ENCODE peak calls at places on chromosomes 12 and 14, in six cellular contexts. Z, F, Y, N, K and B are unnamed samples.

GRCh38 chr14:52937306-52937705 is 13.5 kb downstream of the FERMT2 start:
- ATAC-seq in Z (no peak), F (peak), N (no peak), K (no peak), Y (peak), B (no peak)

GRCh38 chr12:94571556-94571955 is 78.8 kb downstream of the TMCC3 start:
- ATAC-seq in Z (peak), F (no peak), Y (no peak), N (no peak), K (no peak), B (no peak)

GRCh38 chr12:88401153-88401552 is 179.1 kb downstream of the KITLG start:
- ATAC-seq in Y (peak), K (no peak), Z (no peak), F (no peak), N (no peak), B (no peak)

GRCh38 chr12:4037747-4038312 is 164.6 kb upstream of the PARP11 start:
- ATAC-seq in F (no peak), Y (no peak), K (no peak), N (peak), Z (peak), B (no peak)

GRCh38 chr14:100788517-100789365 is 37.2 kb upstream of the MEG3 start:
- ATAC-seq in F (no peak), N (no peak), Z (peak), K (peak), Y (no peak), B (no peak)

GRCh38 chr12:44285321-44285720 is 449.4 kb downstream of the TMEM117 start:
- ATAC-seq in F (no peak), Y (no peak), Z (no peak), K (no peak), N (no peak), B (no peak)

GRCh38 chr12:581321-581720 is 81.9 kb downstream of the NINJ2 start:
- ATAC-seq in Z (no peak), F (no peak), K (no peak), Y (no peak), N (no peak), B (no peak)

GRCh38 chr14:59360923-59361794 is 104.0 kb downstream of the GPR135 start:
- ATAC-seq in F (peak), N (peak), Z (peak), K (peak), Y (no peak), B (peak)

DNA sequence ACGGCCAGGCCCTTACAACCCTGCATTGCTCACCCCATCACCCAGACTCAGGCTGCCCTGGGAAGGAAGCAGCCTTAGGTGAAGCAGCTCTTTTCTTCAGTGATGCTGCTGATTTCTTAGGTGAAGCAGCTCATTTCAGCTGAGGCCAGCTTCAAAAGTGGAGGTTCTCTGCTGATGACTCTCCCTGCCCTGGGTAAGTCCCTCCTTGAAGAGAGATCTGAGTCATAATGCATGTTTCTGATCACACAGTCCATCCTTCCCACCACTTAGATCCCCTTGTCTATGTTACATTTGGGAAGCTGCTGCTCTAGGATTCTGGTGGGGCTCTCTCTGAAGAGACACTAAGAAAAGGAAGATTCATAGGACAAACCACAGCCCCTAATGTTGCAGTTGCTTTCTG is 17.2 kb upstream of the ZNF140 start:
- ATAC-seq in Z (no peak), K (no peak), Y (no peak), N (no peak), F (no peak), B (no peak)
- TF ChIP-seq EP300 in Z (no peak), K (no peak), Y (no peak), N (no peak), F (no peak), B (no peak)

GRCh38 chr14:69861170-69861569 is 18.0 kb upstream of the SMOC1 start:
- ATAC-seq in N (no peak), Y (no peak), F (no peak), K (no peak), Z (no peak), B (no peak)

GRCh38 chr14:69859591-69859990 is 19.6 kb upstream of the SMOC1 start:
- ATAC-seq in Y (no peak), K (no peak), Z (no peak), N (no peak), F (no peak), B (no peak)

GRCh38 chr14:69860221-69860620 is 19.0 kb upstream of the SMOC1 start:
- ATAC-seq in K (no peak), F (no peak), N (no peak), Z (peak), Y (no peak), B (no peak)

GRCh38 chr14:69865701-69866365 is 13.4 kb upstream of the SMOC1 start:
- ATAC-seq in N (no peak), K (no peak), Y (no peak), Z (no peak), F (no peak), B (no peak)

GRCh38 chr14:69863083-69863482 is 16.1 kb upstream of the SMOC1 start:
- ATAC-seq in K (no peak), Y (no peak), Z (peak), F (no peak), N (no peak), B (no peak)
- TF ChIP-seq EP300 in K (no peak), Y (no peak), Z (no peak), F (no peak), N (no peak), B (no peak)

GRCh38 chr12:47820631-47821345 is 1.1 kb upstream of the HDAC7 start:
- ATAC-seq in K (peak), N (peak), F (peak), Z (peak), Y (no peak), B (peak)
- TF ChIP-seq EP300 in K (no peak), N (no peak), F (no peak), Z (no peak), Y (no peak), B (no peak)

GRCh38 chr12:66060361-66060907 is 70.1 kb downstream of the LLPH start:
- ATAC-seq in F (no peak), Z (no peak), Y (no peak), K (no peak), N (no peak), B (no peak)

GRCh38 chr12:66061076-66061475 is 69.5 kb downstream of the LLPH start:
- ATAC-seq in Z (no peak), Y (no peak), F (no peak), N (no peak), K (no peak), B (no peak)

GRCh38 chr12:66059670-66060069 is 70.9 kb downstream of the LLPH start:
- ATAC-seq in F (no peak), N (no peak), Z (no peak), Y (no peak), K (no peak), B (no peak)

GRCh38 chr12:66062280-66062605 is 68.3 kb downstream of the LLPH start:
- ATAC-seq in Y (no peak), K (no peak), F (no peak), Z (no peak), N (no peak), B (no peak)

GRCh38 chr12:66061557-66062279 is 68.8 kb downstream of the LLPH start:
- ATAC-seq in Z (no peak), N (no peak), Y (no peak), K (no peak), F (no peak), B (no peak)
- TF ChIP-seq EP300 in Z (no peak), N (no peak), Y (no peak), K (no peak), F (no peak), B (no peak)

GRCh38 chr14:36768638-36769337 is 107.1 kb downstream of the PAX9 start:
- ATAC-seq in N (no peak), F (no peak), K (peak), Z (no peak), Y (no peak), B (no peak)

GRCh38 chr14:36773136-36773540 is 111.5 kb downstream of the PAX9 start:
- ATAC-seq in N (peak), F (no peak), Z (peak), K (peak), Y (peak), B (no peak)

GRCh38 chr14:36771256-36771655 is 109.6 kb downstream of the PAX9 start:
- ATAC-seq in N (no peak), F (no peak), K (no peak), Z (peak), Y (no peak), B (no peak)

GRCh38 chr14:36766974-36767373 is 105.3 kb downstream of the PAX9 start:
- ATAC-seq in K (no peak), Y (no peak), F (no peak), N (no peak), Z (no peak), B (no peak)

DNA sequence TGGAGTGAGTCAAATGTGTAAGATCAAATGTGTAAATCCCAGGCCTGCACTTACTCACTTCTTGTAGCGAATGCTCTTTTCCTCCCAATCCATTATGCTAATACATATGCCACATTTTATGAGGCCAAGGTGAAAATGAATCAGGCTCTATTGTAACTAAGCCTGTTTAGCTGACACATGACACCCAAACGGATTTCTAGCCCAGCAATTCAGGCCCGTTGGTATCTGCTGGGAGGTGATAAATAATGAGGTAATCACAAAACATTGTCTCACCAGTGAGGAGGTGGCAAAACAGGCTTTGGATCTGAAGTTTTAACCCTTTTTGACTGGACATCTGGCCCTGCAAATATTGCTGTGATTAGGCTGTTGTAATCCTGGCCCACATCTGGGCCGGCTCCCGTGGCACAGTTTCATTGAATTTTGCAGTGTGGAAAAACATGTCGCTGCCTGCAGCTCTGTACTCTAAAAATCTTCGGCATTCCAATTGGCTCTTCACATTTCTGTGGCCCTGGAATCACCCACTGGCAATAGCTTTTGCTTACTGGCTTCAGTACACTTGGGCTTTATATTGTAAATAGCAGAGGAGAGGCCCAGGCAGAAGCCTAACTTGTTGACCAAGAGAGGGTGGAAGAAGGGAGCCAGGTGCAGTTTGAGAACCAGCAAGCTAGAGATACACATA is 106.1 kb downstream of the PAX9 start:
- ATAC-seq in K (peak), Z (no peak), F (no peak), N (no peak), Y (no peak), B (no peak)
- TF ChIP-seq EP300 in K (peak), Z (no peak), F (no peak), N (no peak), Y (no peak), B (no peak)

DNA sequence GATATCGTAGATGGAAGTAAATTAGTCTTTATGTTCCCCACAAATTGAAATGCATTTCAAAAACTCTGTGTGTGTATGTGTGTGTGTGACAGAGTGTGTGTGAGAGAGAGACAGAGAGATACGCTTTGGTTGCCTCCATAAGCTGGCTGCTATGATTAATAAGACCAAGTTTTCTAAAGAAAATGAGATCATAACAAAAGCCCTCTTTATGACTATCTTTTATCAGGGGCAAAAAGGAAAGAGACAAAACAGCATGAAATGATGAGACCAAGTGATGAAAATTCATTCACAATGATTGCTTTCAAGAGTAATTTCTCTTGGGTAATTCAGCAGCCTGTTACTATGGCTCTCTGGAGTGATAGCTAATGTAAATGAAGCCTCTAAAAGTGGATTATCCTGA is 277.6 kb upstream of the PLEKHG7 start:
- ATAC-seq in K (no peak), Z (no peak), Y (no peak), N (no peak), F (no peak), B (no peak)
- TF ChIP-seq EP300 in K (no peak), Z (no peak), Y (no peak), N (no peak), F (no peak), B (no peak)

GRCh38 chr12:84701966-84702365 is 210.6 kb downstream of the SLC6A15 start:
- ATAC-seq in N (no peak), Z (no peak), K (no peak), Y (no peak), F (no peak), B (no peak)

GRCh38 chr12:84701041-84701440 is 211.6 kb downstream of the SLC6A15 start:
- ATAC-seq in N (no peak), Y (no peak), Z (no peak), F (no peak), K (no peak), B (no peak)

GRCh38 chr12:84704851-84705250 is 207.7 kb downstream of the SLC6A15 start:
- ATAC-seq in N (no peak), Z (no peak), Y (no peak), F (no peak), K (no peak), B (no peak)

GRCh38 chr12:84706374-84706773 is 206.2 kb downstream of the SLC6A15 start:
- ATAC-seq in N (no peak), F (no peak), K (no peak), Z (no peak), Y (no peak), B (no peak)
- TF ChIP-seq EP300 in N (no peak), F (no peak), K (no peak), Z (no peak), Y (no peak), B (no peak)